ENCODE peak calls at places on chromosomes 5 and 9, in four cellular contexts. L is H1, Z is mesenchymal stem cell, A is H9. U is an unnamed sample.

GRCh38 chr9:88972401-88972800 is 18.9 kb upstream of the S1PR3 start:
- DNase-seq in L (no peak), Z (no peak), A (no peak), U (no peak)

GRCh38 chr9:109981091-109981490 is 201.1 kb downstream of the PALM2AKAP2 start:
- DNase-seq in L (no peak), Z (no peak), A (no peak), U (no peak)

GRCh38 chr9:87324613-87325194 is 173.0 kb upstream of the DAPK1 start:
- DNase-seq in L (no peak), Z (peak), A (no peak), U (peak)

GRCh38 chr9:107637421-107638420 is 148.2 kb upstream of the KLF4 start:
- DNase-seq in L (peak), Z (peak), A (peak), U (peak)

GRCh38 chr5:86786955-86787354 is 169.2 kb downstream of the COX7C start:
- DNase-seq in L (no peak), Z (no peak), A (no peak), U (peak)

GRCh38 chr9:94772654-94773303 is 46.3 kb downstream of the AOPEP start:
- DNase-seq in L (no peak), Z (peak), A (no peak), U (no peak)

GRCh38 chr5:141773779-141774531 is 91.9 kb upstream of the ARAP3 start:
- DNase-seq in L (no peak), Z (no peak), A (no peak), U (no peak)

GRCh38 chr9:72362680-72363139 is 2.3 kb downstream of the ZFAND5 start:
- DNase-seq in L (no peak), Z (peak), A (no peak), U (no peak)

GRCh38 chr5:57117601-57118000 is 56.3 kb upstream of the GPBP1 start:
- DNase-seq in L (no peak), Z (no peak), A (no peak), U (no peak)

GRCh38 chr9:92668746-92669526 is 995 bp downstream of the IPPK start:
- DNase-seq in L (no peak), Z (peak), A (peak), U (no peak)

GRCh38 chr5:139137703-139138102 is 60.5 kb downstream of the SIL1 start:
- DNase-seq in L (no peak), Z (peak), A (no peak), U (no peak)

GRCh38 chr9:70902171-70902570 is 219.2 kb downstream of the TRPM3 start:
- DNase-seq in L (no peak), Z (no peak), A (no peak), U (no peak)

GRCh38 chr5:56432326-56432725 is 199.2 kb upstream of the ANKRD55 start:
- DNase-seq in L (no peak), Z (peak), A (no peak), U (no peak)

GRCh38 chr5:15620501-15620900 is 120.5 kb downstream of the FBXL7 start:
- DNase-seq in L (no peak), Z (peak), A (no peak), U (no peak)

GRCh38 chr5:149633671-149634350 is 52.5 kb downstream of the ARHGEF37 start:
- DNase-seq in L (no peak), Z (peak), A (no peak), U (no peak)

GRCh38 chr5:168327994-168328393 is 36.5 kb downstream of the WWC1 start:
- DNase-seq in L (no peak), Z (no peak), A (no peak), U (no peak)
- H4K8ac ChIP-seq in L (no peak), Z (no peak), A (no peak), U (no peak)

DNA sequence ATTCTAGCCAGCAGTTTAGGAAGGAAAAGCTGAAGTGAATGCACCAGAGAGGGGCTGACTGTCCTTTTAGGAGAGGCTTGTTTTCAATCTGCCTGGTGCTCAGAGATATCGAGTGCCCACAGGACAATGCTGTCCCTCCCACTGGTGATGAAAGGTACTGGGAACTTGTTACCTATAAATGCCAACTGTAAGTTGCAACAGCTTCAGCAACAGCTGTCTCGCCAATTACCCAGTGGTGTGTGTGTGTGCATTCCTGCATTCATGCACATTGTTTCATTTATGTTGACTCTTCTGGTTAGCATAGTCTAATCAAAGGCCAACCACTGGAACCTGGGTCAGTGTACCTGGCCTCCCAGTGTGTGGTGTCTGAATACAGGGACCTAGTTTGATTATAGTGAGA is 161.1 kb downstream of the CSNK1G3 start:
- DNase-seq in L (no peak), Z (no peak), A (peak), U (no peak)
- H3K14ac ChIP-seq in L (no peak), Z (no peak), A (no peak), U (no peak)

GRCh38 chr5:175447571-175447970 is 3.6 kb upstream of the DRD1 start:
- DNase-seq in L (no peak), Z (no peak), A (no peak), U (no peak)
- H4K8ac ChIP-seq in L (no peak), Z (no peak), A (no peak), U (no peak)

GRCh38 chr5:10579537-10580521 is 16.0 kb downstream of the ANKRD33B start:
- DNase-seq in L (no peak), Z (no peak), A (no peak), U (no peak)

GRCh38 chr5:10582512-10582897 is 18.6 kb downstream of the ANKRD33B start:
- DNase-seq in L (no peak), Z (no peak), A (no peak), U (no peak)

GRCh38 chr5:10580531-10581423 is 16.9 kb downstream of the ANKRD33B start:
- DNase-seq in L (no peak), Z (no peak), A (no peak), U (no peak)

GRCh38 chr5:10581867-10582511 is 18.1 kb downstream of the ANKRD33B start:
- DNase-seq in L (no peak), Z (no peak), A (no peak), U (no peak)

GRCh38 chr5:10581424-10581748 is 17.5 kb downstream of the ANKRD33B start:
- DNase-seq in L (no peak), Z (no peak), A (no peak), U (no peak)
- H3K14ac ChIP-seq in L (no peak), Z (no peak), A (no peak), U (no peak)

GRCh38 chr5:101440173-101440572 is 537.1 kb upstream of the ST8SIA4 start:
- DNase-seq in L (no peak), Z (no peak), A (no peak), U (no peak)
- H4K8ac ChIP-seq in L (no peak), Z (no peak), A (no peak), U (no peak)

GRCh38 chr5:172869734-172870133 is 35.7 kb downstream of the ERGIC1 start:
- DNase-seq in L (no peak), Z (no peak), A (no peak), U (no peak)
- H3K14ac ChIP-seq in L (no peak), Z (peak), A (no peak), U (no peak)

GRCh38 chr5:6377582-6378127 is 692 bp downstream of the MED10 start:
- DNase-seq in L (no peak), Z (peak), A (peak), U (no peak)
- H4K8ac ChIP-seq in L (no peak), Z (no peak), A (no peak), U (no peak)

GRCh38 chr9:16138961-16139441 is 586.2 kb downstream of the CCDC171 start:
- DNase-seq in L (no peak), Z (peak), A (no peak), U (no peak)
- H3K14ac ChIP-seq in L (no peak), Z (no peak), A (no peak), U (no peak)

DNA sequence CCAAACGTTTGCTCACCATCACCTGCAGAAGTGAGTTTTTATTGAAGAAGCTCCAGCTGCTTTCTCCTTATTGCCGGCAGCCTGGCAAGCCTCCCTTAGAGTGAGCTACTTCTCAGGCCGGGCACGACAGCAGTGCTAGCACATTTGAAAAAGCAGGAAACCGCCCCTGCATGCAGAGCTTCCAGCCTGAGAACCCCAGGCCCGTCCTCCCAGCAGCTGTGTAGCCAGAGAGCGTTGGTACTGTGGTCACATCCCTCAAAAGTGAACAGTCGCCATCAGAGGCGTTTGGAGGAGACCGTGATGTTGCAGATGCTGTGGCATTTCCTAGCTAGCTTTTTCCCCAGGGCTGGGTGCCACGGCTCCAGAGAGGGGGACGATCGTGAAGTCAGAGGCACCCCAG is 23.5 kb downstream of the SLC25A25 start:
- DNase-seq in L (no peak), Z (no peak), A (no peak), U (no peak)
- H4K8ac ChIP-seq in L (peak), Z (no peak), A (no peak), U (no peak)

DNA sequence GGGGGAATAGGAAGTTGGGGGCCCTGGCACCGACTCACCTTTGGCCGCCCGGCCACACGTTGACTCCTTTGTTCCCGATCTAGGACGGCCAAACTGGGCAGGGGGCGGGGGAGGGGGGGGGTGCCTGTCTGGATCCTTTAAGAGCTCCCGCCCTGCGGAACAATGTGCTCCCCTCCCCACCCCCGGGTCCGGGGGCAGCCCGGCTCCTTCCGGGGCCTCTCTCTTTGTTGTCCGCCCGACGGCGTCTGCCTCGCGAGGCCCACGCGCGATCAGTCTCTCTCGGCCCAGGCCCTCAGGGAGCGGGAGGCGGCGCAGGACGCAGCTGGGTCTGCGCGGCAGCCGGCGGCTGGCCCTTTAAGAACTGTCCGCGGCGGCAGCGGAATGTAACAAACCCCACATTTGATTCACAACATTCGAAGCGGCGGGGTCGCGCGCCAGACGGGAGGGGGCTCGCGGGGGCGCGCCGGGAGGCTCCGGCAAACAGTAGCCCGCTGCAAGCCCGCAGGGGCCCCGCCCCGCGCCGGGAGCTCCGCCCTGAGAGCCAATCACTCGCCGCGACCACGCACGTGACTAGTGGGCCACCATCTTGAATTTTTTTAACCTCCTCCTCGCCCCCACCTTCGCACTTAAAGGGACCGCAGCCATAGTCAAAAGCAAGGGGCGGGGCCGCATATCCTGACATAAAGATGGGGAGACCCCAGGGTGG is at the start of gene RNF44:
- DNase-seq in L (peak), Z (peak), A (peak), U (peak)
- H3K14ac ChIP-seq in L (no peak), Z (peak), A (peak), U (peak)